ENCODE peak calls at places on chromosomes 11 and 22, in five cellular contexts. L is testis, C is spleen, N is A549, W is sigmoid colon. A is an unnamed sample.

GRCh38 chr22:29142116-29142515 is 63.6 kb upstream of the EMID1 start:
- DNase-seq in N (no peak), L (no peak), W (no peak), C (no peak), A (no peak)

GRCh38 chr11:116458546-116458945 is 314.2 kb downstream of the BUD13 start:
- DNase-seq in N (no peak), W (no peak), L (no peak), C (no peak), A (no peak)

GRCh38 chr11:92552942-92553341 is 328.3 kb downstream of the FAT3 start:
- DNase-seq in W (no peak), C (no peak), L (no peak), N (peak; percentile 4), A (no peak)

GRCh38 chr22:45612940-45613339 is 58.7 kb upstream of the ATXN10 start:
- DNase-seq in N (no peak), W (no peak), L (no peak), C (no peak), A (no peak)

GRCh38 chr11:134361661-134362060 is 29.9 kb downstream of the GLB1L2 start:
- DNase-seq in N (no peak), L (no peak), W (peak; percentile 56), C (peak; percentile 66), A (no peak)

GRCh38 chr11:130122141-130122575 is 37.4 kb upstream of the ST14 start:
- DNase-seq in L (no peak), C (no peak), N (no peak), W (no peak), A (no peak)

GRCh38 chr11:73248526-73249185 is 23.5 kb upstream of the P2RY6 start:
- DNase-seq in L (no peak), C (no peak), W (peak; percentile 7), N (no peak), A (no peak)

GRCh38 chr11:86515297-86516094 is 140.8 kb downstream of the CCDC81 start:
- DNase-seq in N (no peak), W (no peak), L (no peak), C (no peak), A (peak; percentile 9)

GRCh38 chr11:76769071-76769560 is 14.0 kb upstream of the TSKU start:
- DNase-seq in L (no peak), W (no peak), N (no peak), C (peak; percentile 75), A (no peak)

GRCh38 chr11:60872952-60873524 is 5.7 kb downstream of the ZP1 start:
- DNase-seq in W (peak; percentile 48), N (no peak), L (no peak), C (peak; percentile 72), A (no peak)

GRCh38 chr22:37079668-37080171 is 28.2 kb downstream of the KCTD17 start:
- DNase-seq in C (peak; percentile 83), W (no peak), N (no peak), L (peak; percentile 15), A (no peak)

GRCh38 chr11:67437082-67437821 is at the start of gene PTPRCAP:
- DNase-seq in C (peak; percentile 96), W (no peak), N (no peak), L (no peak), A (no peak)

GRCh38 chr11:41392591-41392990 is 66.9 kb downstream of the LRRC4C start:
- DNase-seq in W (no peak), N (no peak), C (no peak), L (no peak), A (no peak)

GRCh38 chr22:33579448-33580093 is 340.7 kb downstream of the LARGE1 start:
- DNase-seq in N (peak; percentile 68), C (no peak), W (peak; percentile 73), L (peak; percentile 74), A (peak; percentile 76)

DNA sequence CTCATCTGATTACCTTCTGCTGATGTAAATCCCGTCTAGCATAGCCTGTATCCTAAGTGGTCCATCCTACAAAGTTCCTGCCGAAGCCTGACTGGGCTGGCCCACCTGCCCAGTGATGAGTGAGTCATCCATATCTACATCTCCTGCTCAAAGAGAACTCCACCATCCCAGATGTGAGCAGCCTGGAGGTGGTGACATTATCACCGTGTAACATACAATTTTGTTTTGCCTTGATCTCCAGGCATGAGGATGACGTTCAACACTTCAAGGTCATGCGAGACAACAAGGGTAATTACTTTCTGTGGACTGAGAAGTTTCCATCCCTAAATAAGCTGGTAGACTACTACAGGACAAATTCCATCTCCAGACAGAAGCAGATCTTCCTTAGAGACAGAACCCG is 5.6 kb downstream of the TMA7B start:
- DNase-seq in N (no peak), C (no peak), W (no peak), L (no peak), A (no peak)
- TF ChIP-seq POLR2A in N (no peak), C (no peak), W (no peak), L (no peak), A (no peak)

GRCh38 chr11:2179516-2179915 is 7.9 kb upstream of the TH start:
- DNase-seq in W (no peak), N (no peak), C (no peak), L (no peak), A (no peak)
- H3K4me3 ChIP-seq in W (no peak overlapping the region), N (no peak overlapping the region), C (no peak overlapping the region), L (no peak overlapping the region), A (no peak overlapping the region)

DNA sequence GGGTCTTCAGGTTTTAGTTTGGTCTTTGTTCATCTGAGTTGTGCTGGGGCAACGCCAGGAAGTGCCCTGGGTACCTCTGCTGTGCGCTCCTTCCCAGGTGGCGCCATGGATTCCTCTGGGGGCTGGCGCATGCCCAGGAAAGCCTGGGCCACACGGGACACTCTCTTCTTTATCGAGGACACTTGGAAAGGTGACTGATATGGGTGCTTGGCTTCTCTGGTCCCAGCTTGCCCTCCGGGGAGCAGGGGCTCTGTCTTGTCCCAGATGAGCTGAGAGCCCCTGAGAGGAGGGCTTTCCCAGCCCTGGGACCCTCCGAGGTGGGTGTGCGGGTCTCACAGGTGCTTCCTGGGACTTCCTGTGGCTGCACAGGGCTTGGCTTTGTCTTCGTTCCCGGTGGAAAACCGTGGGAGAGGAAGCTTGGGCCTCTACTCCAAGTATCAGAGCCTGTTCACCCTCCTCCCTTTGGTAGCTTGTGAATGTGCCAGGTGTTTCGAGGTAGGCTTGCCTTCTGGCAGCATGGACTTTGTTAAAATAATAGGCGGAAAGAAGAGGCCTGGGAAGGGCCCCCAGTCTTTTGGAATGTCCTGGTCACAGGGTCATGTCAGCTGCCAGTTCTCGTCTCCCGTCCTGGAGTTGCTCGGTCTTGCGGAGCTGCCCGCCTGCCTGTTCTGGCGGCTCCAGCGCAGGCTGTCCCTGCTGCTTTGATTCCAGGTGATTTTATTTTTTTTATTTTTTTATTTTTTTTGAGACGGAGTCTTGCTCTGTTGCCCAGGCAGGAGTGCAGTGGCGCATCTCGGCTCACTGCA is 10.1 kb upstream of the NEAT1 start:
- DNase-seq in C (peak; percentile 59), L (no peak), W (peak; percentile 62), N (no peak), A (peak; percentile 68)
- TF ChIP-seq POLR2A in C (no peak), L (no peak), W (no peak), N (no peak), A (no peak)

GRCh38 chr22:19505735-19506126 is 18.5 kb downstream of the CLDN5 start:
- DNase-seq in N (no peak), C (no peak), L (no peak), W (no peak), A (no peak)
- H3K4me3 ChIP-seq in N (no peak overlapping the region), C (no peak overlapping the region), L (no peak overlapping the region), W (no peak overlapping the region), A (no peak overlapping the region)

GRCh38 chr11:65426839-65427690 is 4.5 kb downstream of the NEAT1 start:
- DNase-seq in C (peak; percentile 76), N (peak; percentile 80), L (peak; percentile 48), W (peak; percentile 81), A (peak; percentile 79)

GRCh38 chr11:65424200-65425104 is 1.9 kb downstream of the NEAT1 start:
- DNase-seq in N (peak; percentile 73), L (peak; percentile 33), W (peak; percentile 77), C (peak; percentile 87), A (peak; percentile 65)

GRCh38 chr11:65425971-65426838 is 3.6 kb downstream of the NEAT1 start:
- DNase-seq in W (peak; percentile 52), N (peak; percentile 78), C (no peak), L (peak; percentile 17), A (peak; percentile 60)

GRCh38 chr11:65423516-65424199 is 1.1 kb downstream of the NEAT1 start:
- DNase-seq in N (peak; percentile 57), C (peak; percentile 84), L (peak; percentile 16), W (peak; percentile 72), A (peak; percentile 54)

DNA sequence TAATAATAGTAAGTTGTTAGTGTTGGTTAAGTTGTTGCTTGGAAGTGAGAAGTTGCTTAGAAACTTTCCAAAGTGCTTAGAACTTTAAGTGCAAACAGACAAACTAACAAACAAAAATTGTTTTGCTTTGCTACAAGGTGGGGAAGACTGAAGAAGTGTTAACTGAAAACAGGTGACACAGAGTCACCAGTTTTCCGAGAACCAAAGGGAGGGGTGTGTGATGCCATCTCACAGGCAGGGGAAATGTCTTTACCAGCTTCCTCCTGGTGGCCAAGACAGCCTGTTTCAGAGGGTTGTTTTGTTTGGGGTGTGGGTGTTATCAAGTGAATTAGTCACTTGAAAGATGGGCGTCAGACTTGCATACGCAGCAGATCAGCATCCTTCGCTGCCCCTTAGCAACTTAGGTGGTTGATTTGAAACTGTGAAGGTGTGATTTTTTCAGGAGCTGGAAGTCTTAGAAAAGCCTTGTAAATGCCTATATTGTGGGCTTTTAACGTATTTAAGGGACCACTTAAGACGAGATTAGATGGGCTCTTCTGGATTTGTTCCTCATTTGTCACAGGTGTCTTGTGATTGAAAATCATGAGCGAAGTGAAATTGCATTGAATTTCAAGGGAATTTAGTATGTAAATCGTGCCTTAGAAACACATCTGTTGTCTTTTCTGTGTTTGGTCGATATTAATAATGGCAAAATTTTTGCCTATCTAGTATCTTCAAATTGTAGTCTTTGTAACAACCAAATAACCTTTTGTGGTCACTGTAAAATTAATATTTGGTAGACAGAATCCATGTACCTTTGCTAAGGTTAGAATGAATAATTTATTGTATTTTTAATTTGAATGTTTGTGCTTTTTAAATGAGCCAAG is 2.7 kb downstream of the NEAT1 start:
- DNase-seq in L (peak; percentile 42), W (peak; percentile 76), C (peak; percentile 85), N (peak; percentile 87), A (peak; percentile 72)
- TF ChIP-seq POLR2A in L (no peak), W (peak; percentile 7), C (peak; percentile 74), N (no peak), A (no peak)

DNA sequence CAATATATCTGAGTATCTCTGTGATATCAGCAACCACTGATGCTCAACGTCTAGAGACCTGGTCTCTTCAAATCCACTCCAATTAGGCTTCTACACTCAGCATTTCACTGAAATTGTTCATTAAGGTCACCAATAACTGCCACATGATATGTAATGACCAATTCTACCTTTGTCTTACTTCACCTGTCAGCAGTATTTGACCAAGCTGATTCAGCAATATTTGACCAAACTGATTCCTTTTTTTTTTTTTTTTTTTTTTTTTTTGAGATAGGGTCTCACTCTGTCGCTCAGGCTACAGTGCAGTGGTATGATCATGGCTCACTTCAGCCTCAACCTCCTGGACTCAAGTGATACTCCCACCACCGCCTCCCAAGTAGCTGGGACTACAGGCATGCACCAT is 5.6 kb downstream of the TSG101 start:
- DNase-seq in N (no peak), W (no peak), L (no peak), C (no peak), A (no peak)
- H3K4me3 ChIP-seq in N (no peak overlapping the region), W (no peak overlapping the region), L (no peak overlapping the region), C (no peak overlapping the region), A (no peak overlapping the region)